ENCODE peak calls at places on chromosomes 2 and 18, in ten cellular contexts. O is right cardiac atrium, W is H1, K is IMR-90, B is HCT116, J is heart right ventricle, D is ovary, L is GM23248, T is SJSA1, N is GM23338. S is an unnamed sample.

GRCh38 chr2:207711750-207712487 is 479 bp downstream of the CCNYL1 start:
- DNase-seq in O (peak; percentile 71), W (no peak), K (peak; percentile 33), B (no peak), J (peak; percentile 57), D (peak; percentile 41), L (peak; percentile 73), T (peak; percentile 53), N (peak; percentile 61), S (peak; percentile 51)

GRCh38 chr2:128306081-128306930 is 12.4 kb downstream of the HS6ST1 start:
- DNase-seq in O (peak; percentile 65), W (no peak), K (peak; percentile 100), B (no peak), J (peak; percentile 40), D (peak; percentile 89), L (peak; percentile 91), T (peak; percentile 98), N (peak; percentile 46), S (no peak)

GRCh38 chr2:86518498-86518897 is 44.7 kb downstream of the CHMP3 start:
- DNase-seq in O (peak; percentile 17), W (no peak), K (no peak), B (no peak), J (no peak), D (no peak), L (peak; percentile 38), T (no peak), N (peak; percentile 65), S (peak; percentile 1)

GRCh38 chr2:28439763-28440162 is 47.1 kb downstream of the FOSL2 start:
- DNase-seq in O (no peak), W (no peak), K (no peak), B (no peak), J (no peak), D (no peak), L (no peak), T (no peak), N (no peak), S (no peak)

GRCh38 chr18:67145586-67146292 is 370.8 kb downstream of the DSEL start:
- DNase-seq in O (no peak), W (no peak), K (no peak), B (no peak), J (no peak), D (no peak), L (no peak), T (no peak), N (no peak), S (no peak)

GRCh38 chr2:164903944-164904343 is 51.4 kb downstream of the SLC38A11 start:
- DNase-seq in O (no peak), W (no peak), K (no peak), B (no peak), J (no peak), D (no peak), L (peak; percentile 25), T (no peak), N (no peak), S (no peak)

GRCh38 chr2:20457027-20457426 is 10.2 kb downstream of the RHOB start:
- DNase-seq in O (no peak), W (no peak), K (peak; percentile 65), B (no peak), J (no peak), D (peak; percentile 10), L (peak; percentile 61), T (no peak), N (no peak), S (no peak)

GRCh38 chr2:133062946-133063345 is 392.9 kb upstream of the LYPD1 start:
- DNase-seq in O (no peak), W (no peak), K (peak; percentile 51), B (no peak), J (no peak), D (no peak), L (peak; percentile 4), T (no peak), N (no peak), S (no peak)

GRCh38 chr2:196925445-196925767 is 1.1 kb downstream of the PGAP1 start:
- DNase-seq in O (no peak), W (no peak), K (no peak), B (no peak), J (no peak), D (no peak), L (peak; percentile 44), T (no peak), N (no peak), S (no peak)

GRCh38 chr18:7290077-7290476 is 59.2 kb downstream of the LRRC30 start:
- DNase-seq in O (no peak), W (no peak), K (no peak), B (no peak), J (no peak), D (no peak), L (no peak), T (no peak), N (no peak), S (no peak)

GRCh38 chr2:28160986-28161425 is 231.7 kb upstream of the FOSL2 start:
- DNase-seq in O (no peak), W (no peak), K (peak; percentile 63), B (no peak), J (no peak), D (no peak), L (peak; percentile 77), T (no peak), N (peak; percentile 11), S (no peak)

GRCh38 chr18:63320041-63320689 is 596 bp upstream of the BCL2 start:
- DNase-seq in O (peak; percentile 82), W (no peak), K (peak; percentile 75), B (peak; percentile 29), J (peak; percentile 80), D (peak; percentile 82), L (peak; percentile 83), T (peak; percentile 82), N (peak; percentile 87), S (peak; percentile 73)

GRCh38 chr18:59456657-59457056 is 97.6 kb upstream of the LMAN1 start:
- DNase-seq in O (no peak), W (no peak), K (no peak), B (no peak), J (no peak), D (no peak), L (no peak), T (no peak), N (no peak), S (no peak)

GRCh38 chr2:61834893-61835292 is 19.0 kb downstream of the FAM161A start:
- DNase-seq in O (no peak), W (no peak), K (peak; percentile 33), B (no peak), J (no peak), D (no peak), L (peak; percentile 52), T (no peak), N (no peak), S (no peak)
- H3K27ac ChIP-seq in O (no peak overlapping the region), W (no peak overlapping the region), K (no peak overlapping the region), B (no peak overlapping the region), J (no peak overlapping the region), D (no peak overlapping the region), L (no peak overlapping the region), T (no peak overlapping the region), N (no peak overlapping the region), S (no peak overlapping the region)

DNA sequence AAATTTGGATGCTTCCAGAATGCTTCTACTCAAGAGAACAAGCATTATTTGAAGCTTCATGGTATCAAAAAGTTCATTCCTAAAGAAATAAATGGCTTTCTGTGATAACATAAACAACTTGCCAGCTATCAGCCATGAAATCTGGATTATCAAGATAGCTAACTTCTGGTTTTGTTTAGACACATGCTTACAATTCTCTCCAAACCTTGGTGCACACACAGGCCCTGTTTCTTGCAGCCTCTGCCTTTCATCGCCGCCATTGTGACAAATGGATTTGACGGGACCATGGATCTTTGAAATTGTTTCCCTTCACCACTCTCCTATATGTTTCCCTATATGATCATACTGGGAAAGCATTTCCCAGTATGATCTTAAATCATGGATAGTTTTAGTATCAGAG is 47.9 kb upstream of the CABLES1 start:
- DNase-seq in O (no peak), W (no peak), K (no peak), B (no peak), J (no peak), D (no peak), L (no peak), T (no peak), N (no peak), S (no peak)
- H3K27ac ChIP-seq in O (no peak overlapping the region), W (no peak overlapping the region), K (no peak overlapping the region), B (no peak overlapping the region), J (no peak overlapping the region), D (no peak overlapping the region), L (no peak overlapping the region), T (no peak overlapping the region), N (no peak overlapping the region), S (no peak overlapping the region)

GRCh38 chr2:38470115-38470514 is 93.0 kb upstream of the ATL2 start:
- DNase-seq in O (no peak), W (no peak), K (no peak), B (no peak), J (no peak), D (no peak), L (no peak), T (no peak), N (no peak), S (no peak)
- H3K27ac ChIP-seq in O (no peak overlapping the region), W (no peak overlapping the region), K (no peak overlapping the region), B (no peak overlapping the region), J (no peak overlapping the region), D (peak overlapping the region; percentile 57), L (no peak overlapping the region), T (no peak overlapping the region), N (no peak overlapping the region), S (no peak overlapping the region)

GRCh38 chr18:34806527-34806926 is 96.4 kb downstream of the DTNA start:
- DNase-seq in O (no peak), W (no peak), K (no peak), B (no peak), J (no peak), D (no peak), L (no peak), T (no peak), N (no peak), S (no peak)

GRCh38 chr18:34808389-34808788 is 98.3 kb downstream of the DTNA start:
- DNase-seq in O (no peak), W (no peak), K (no peak), B (no peak), J (no peak), D (no peak), L (peak; percentile 2), T (no peak), N (no peak), S (no peak)

GRCh38 chr18:34809697-34810096 is 99.6 kb downstream of the DTNA start:
- DNase-seq in O (peak; percentile 67), W (no peak), K (peak; percentile 32), B (peak; percentile 50), J (peak; percentile 41), D (peak; percentile 89), L (peak; percentile 79), T (peak; percentile 52), N (peak; percentile 88), S (no peak)

GRCh38 chr18:34805117-34805882 is 95.2 kb downstream of the DTNA start:
- DNase-seq in O (no peak), W (no peak), K (no peak), B (no peak), J (no peak), D (no peak), L (no peak), T (no peak), N (no peak), S (no peak)

DNA sequence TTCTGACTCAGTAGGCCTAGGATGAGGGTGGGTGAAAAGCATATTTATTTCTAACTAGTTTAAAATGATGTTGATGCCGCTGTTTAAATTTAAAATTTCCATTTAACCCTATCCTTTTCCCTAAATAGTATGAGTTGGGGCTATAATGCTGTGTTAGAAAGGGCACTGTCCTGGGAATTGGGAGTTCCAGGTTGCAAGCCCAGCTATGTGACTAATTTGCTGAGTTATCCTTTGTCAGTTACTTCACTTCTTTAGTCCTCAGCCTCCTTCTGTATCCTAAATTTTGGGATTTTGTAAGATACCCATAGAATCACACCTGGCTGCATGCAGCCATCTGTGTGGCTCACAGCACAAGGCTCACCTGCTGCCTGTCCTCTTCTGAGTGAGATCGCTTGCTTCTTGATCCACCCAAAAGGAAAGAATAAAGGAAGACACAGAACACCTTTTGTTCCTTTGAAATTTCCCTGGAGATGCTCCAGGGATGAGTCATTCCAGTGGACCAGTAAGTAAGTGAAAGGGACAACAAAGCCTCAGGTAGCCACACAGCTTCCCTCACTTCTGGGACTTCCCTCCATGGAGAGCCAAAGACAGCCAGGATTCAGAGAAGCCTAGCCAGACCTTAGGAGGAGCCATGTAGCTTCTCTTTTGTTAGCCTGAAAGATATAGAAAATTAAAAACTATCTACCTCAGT is 97.2 kb downstream of the DTNA start:
- DNase-seq in O (no peak), W (peak; percentile 44), K (no peak), B (peak; percentile 76), J (no peak), D (no peak), L (no peak), T (no peak), N (peak; percentile 65), S (no peak)
- H3K27ac ChIP-seq in O (no peak overlapping the region), W (no peak overlapping the region), K (no peak overlapping the region), B (no peak overlapping the region), J (no peak overlapping the region), D (no peak overlapping the region), L (no peak overlapping the region), T (no peak overlapping the region), N (peak overlapping the region; percentile 46), S (no peak overlapping the region)